ENCODE peak calls at places on chromosomes 7 and 10, in seven cellular contexts. E, Q, Y, H, G, X and V are unnamed samples. For H3K9me3 and H3K36me3, the result is how much of the 10 kb centered on the place peaks cover.

GRCh38 chr10:111211756-111212155 is 134.9 kb downstream of the ADRA2A start:
- DNase-seq in E (no peak), Q (no peak), Y (no peak), H (no peak), G (no peak), X (no peak), V (no peak)

GRCh38 chr10:103592186-103593021 is 98.9 kb downstream of the NEURL1 start:
- DNase-seq in E (no peak), Q (peak), Y (peak), H (no peak), G (no peak), X (no peak), V (no peak)

GRCh38 chr10:131981429-131982184 is at the start of gene BNIP3:
- DNase-seq in E (peak), Q (peak), Y (peak), H (peak), G (peak), X (peak), V (no peak)

GRCh38 chr10:128263891-128264688 is 137.9 kb upstream of the MKI67 start:
- DNase-seq in E (peak), Q (peak), Y (peak), H (peak), G (peak), X (no peak), V (no peak)

GRCh38 chr7:139777304-139777890 is 401 bp downstream of the HIPK2 start:
- DNase-seq in E (peak), Q (peak), Y (no peak), H (peak), G (no peak), X (peak), V (no peak)

GRCh38 chr7:79968249-79968648 is 166.4 kb upstream of the GNAI1 start:
- DNase-seq in E (no peak), Q (no peak), Y (no peak), H (no peak), G (no peak), X (no peak), V (no peak)

GRCh38 chr10:124699471-124700292 is 44.5 kb downstream of the FAM53B start:
- DNase-seq in E (no peak), Q (peak), Y (no peak), H (no peak), G (no peak), X (no peak), V (no peak)

GRCh38 chr7:16619979-16620408 is 25.6 kb downstream of the ANKMY2 start:
- DNase-seq in E (no peak), Q (no peak), Y (no peak), H (no peak), G (no peak), X (no peak), V (no peak)

GRCh38 chr7:95501261-95501816 is 15.6 kb downstream of the ASB4 start:
- DNase-seq in E (no peak), Q (no peak), Y (no peak), H (no peak), G (no peak), X (no peak), V (no peak)

GRCh38 chr7:114243646-114244045 is 171.0 kb upstream of the FOXP2 start:
- DNase-seq in E (no peak), Q (no peak), Y (no peak), H (no peak), G (no peak), X (no peak), V (no peak)

GRCh38 chr10:126380352-126381076 is 7.8 kb downstream of the ADAM12 start:
- DNase-seq in E (no peak), Q (no peak), Y (no peak), H (no peak), G (no peak), X (no peak), V (no peak)

GRCh38 chr7:148699024-148699771 is 495 bp downstream of the CUL1 start:
- DNase-seq in E (peak), Q (peak), Y (peak), H (peak), G (peak), X (peak), V (no peak)

GRCh38 chr7:116988363-116988989 is 35.2 kb downstream of the ST7 start:
- DNase-seq in E (no peak), Q (no peak), Y (no peak), H (no peak), G (no peak), X (no peak), V (no peak)

GRCh38 chr7:43439631-43440401 is 143.1 kb upstream of the STK17A start:
- DNase-seq in E (peak), Q (no peak), Y (peak), H (peak), G (no peak), X (no peak), V (peak)

GRCh38 chr10:5297466-5297865 is 67.3 kb upstream of the UCN3 start:
- DNase-seq in E (no peak), Q (peak), Y (no peak), H (peak), G (peak), X (no peak), V (no peak)

GRCh38 chr7:27751888-27752660 is 12.1 kb downstream of the TAX1BP1 start:
- DNase-seq in E (no peak), Q (no peak), Y (no peak), H (no peak), G (no peak), X (no peak), V (no peak)

GRCh38 chr7:155450828-155451521 is 7.0 kb upstream of the EN2 start:
- DNase-seq in E (no peak), Q (no peak), Y (no peak), H (peak), G (no peak), X (no peak), V (no peak)

GRCh38 chr10:84256510-84257342 is 11.9 kb downstream of the RGR start:
- DNase-seq in E (no peak), Q (peak), Y (no peak), H (no peak), G (no peak), X (no peak), V (no peak)

GRCh38 chr7:125316451-125316850 is 386.8 kb upstream of the POT1 start:
- DNase-seq in E (no peak), Q (no peak), Y (peak), H (no peak), G (no peak), X (no peak), V (no peak)

GRCh38 chr10:64206409-64206808 is 685.2 kb downstream of the REEP3 start:
- DNase-seq in E (no peak), Q (no peak), Y (no peak), H (no peak), G (no peak), X (no peak), V (peak)

GRCh38 chr10:131799429-131799828 is 101.4 kb upstream of the PPP2R2D start:
- DNase-seq in E (no peak), Q (no peak), Y (no peak), H (no peak), G (no peak), X (no peak), V (no peak)

GRCh38 chr10:103659674-103660363 is 166.3 kb downstream of the NEURL1 start:
- DNase-seq in E (peak), Q (peak), Y (no peak), H (peak), G (peak), X (no peak), V (no peak)

GRCh38 chr7:70670288-70670687 is 461.7 kb upstream of the GALNT17 start:
- DNase-seq in E (no peak), Q (no peak), Y (no peak), H (no peak), G (no peak), X (no peak), V (no peak)

GRCh38 chr10:104732222-104732621 is 91.1 kb downstream of the SORCS3 start:
- DNase-seq in E (no peak), Q (no peak), Y (no peak), H (no peak), G (no peak), X (no peak), V (no peak)

GRCh38 chr7:101362334-101363195 is at the start of gene COL26A1:
- DNase-seq in E (no peak), Q (peak), Y (peak), H (peak), G (no peak), X (no peak), V (no peak)

GRCh38 chr7:24665564-24666294 is 91.5 kb downstream of the GSDME start:
- DNase-seq in E (peak), Q (no peak), Y (no peak), H (no peak), G (peak), X (peak), V (peak)

GRCh38 chr10:44402465-44403205 is 17.7 kb upstream of the CXCL12 start:
- DNase-seq in E (no peak), Q (no peak), Y (no peak), H (no peak), G (no peak), X (no peak), V (no peak)

GRCh38 chr7:80316811-80317210 is 182.2 kb downstream of the GNAI1 start:
- DNase-seq in E (no peak), Q (no peak), Y (no peak), H (no peak), G (no peak), X (no peak), V (no peak)

GRCh38 chr7:5670173-5670933 is 111.1 kb downstream of the RNF216 start:
- DNase-seq in E (no peak), Q (no peak), Y (no peak), H (peak), G (no peak), X (no peak), V (no peak)

GRCh38 chr7:137579913-137580640 is 236.5 kb upstream of the PTN start:
- DNase-seq in E (no peak), Q (no peak), Y (no peak), H (no peak), G (no peak), X (no peak), V (no peak)

GRCh38 chr10:128629111-128630096 is 503.2 kb upstream of the MKI67 start:
- DNase-seq in E (no peak), Q (peak), Y (no peak), H (no peak), G (no peak), X (no peak), V (no peak)

GRCh38 chr7:103912906-103913610 is 76.4 kb downstream of the RELN start:
- DNase-seq in E (no peak), Q (no peak), Y (no peak), H (no peak), G (no peak), X (no peak), V (no peak)

GRCh38 chr10:50438049-50438936 is 185.5 kb downstream of the SGMS1 start:
- DNase-seq in E (no peak), Q (no peak), Y (no peak), H (no peak), G (no peak), X (no peak), V (no peak)

GRCh38 chr7:135189961-135190360 is 19.5 kb upstream of the CYREN start:
- DNase-seq in E (no peak), Q (no peak), Y (no peak), H (no peak), G (no peak), X (no peak), V (peak)

GRCh38 chr7:116707289-116707688 is 35.3 kb downstream of the MET start:
- DNase-seq in E (no peak), Q (no peak), Y (no peak), H (no peak), G (no peak), X (no peak), V (no peak)

GRCh38 chr10:61904711-61905445 is 3.4 kb downstream of the ARID5B start:
- DNase-seq in E (peak), Q (no peak), Y (peak), H (no peak), G (no peak), X (no peak), V (no peak)

GRCh38 chr7:55325371-55325792 is 39.8 kb upstream of the LANCL2 start:
- DNase-seq in E (no peak), Q (peak), Y (no peak), H (no peak), G (peak), X (no peak), V (no peak)

GRCh38 chr10:78752708-78753107 is 316.1 kb upstream of the ZMIZ1 start:
- DNase-seq in E (no peak), Q (no peak), Y (no peak), H (no peak), G (no peak), X (no peak), V (no peak)

GRCh38 chr7:155298288-155298833 is 683 bp downstream of the INSIG1 start:
- DNase-seq in E (peak), Q (peak), Y (no peak), H (no peak), G (no peak), X (peak), V (no peak)

GRCh38 chr10:73576178-73576889 is 14.8 kb downstream of the USP54 start:
- DNase-seq in E (no peak), Q (no peak), Y (no peak), H (no peak), G (peak), X (no peak), V (no peak)

DNA sequence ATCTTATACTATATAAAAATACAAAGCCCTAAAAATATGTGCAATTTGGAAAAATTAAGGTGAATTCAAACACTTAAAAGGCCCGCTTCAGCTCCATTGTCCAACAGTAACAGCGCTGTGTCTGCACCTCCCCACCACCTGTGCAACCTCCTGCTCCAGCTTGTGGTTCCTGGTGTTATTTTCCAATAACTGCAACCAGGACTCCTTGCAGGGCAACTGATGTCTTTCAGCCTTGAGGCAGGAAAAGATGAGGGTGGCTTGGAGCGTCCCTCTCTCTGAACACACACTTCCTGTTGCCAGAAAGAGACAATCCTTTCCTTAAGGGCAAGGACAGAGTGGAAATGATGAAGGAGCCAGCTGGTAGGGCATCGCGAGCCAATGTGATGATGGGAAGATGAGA is 336.0 kb downstream of the GLRX3 start:
- DNase-seq in E (no peak), Q (no peak), Y (no peak), H (no peak), G (no peak), X (no peak), V (no peak)
- H3K9me3 ChIP-seq in E (under half), Q (under half), Y (under half), H (under half), G (under half), X (under half), V (under half)

GRCh38 chr7:29806131-29806792 is at the start of gene WIPF3:
- DNase-seq in E (no peak), Q (peak), Y (peak), H (peak), G (peak), X (no peak), V (no peak)

GRCh38 chr7:29806793-29807178 is 478 bp downstream of the WIPF3 start:
- DNase-seq in E (no peak), Q (peak), Y (no peak), H (no peak), G (no peak), X (no peak), V (no peak)

GRCh38 chr7:29808075-29808786 is 1.9 kb downstream of the WIPF3 start:
- DNase-seq in E (no peak), Q (no peak), Y (no peak), H (no peak), G (no peak), X (no peak), V (no peak)

GRCh38 chr7:29805031-29805430 is 1.3 kb upstream of the WIPF3 start:
- DNase-seq in E (no peak), Q (no peak), Y (no peak), H (no peak), G (no peak), X (no peak), V (no peak)

GRCh38 chr7:29807179-29807841 is 1.0 kb downstream of the WIPF3 start:
- DNase-seq in E (no peak), Q (peak), Y (peak), H (no peak), G (peak), X (no peak), V (no peak)
- H3K4me3 ChIP-seq in E (no peak), Q (peak), Y (peak), H (peak), G (peak), X (no peak), V (no peak)

GRCh38 chr10:71763352-71764127 is 9.8 kb downstream of the VSIR start:
- DNase-seq in E (no peak), Q (no peak), Y (no peak), H (no peak), G (no peak), X (no peak), V (no peak)
- H3K36me3 ChIP-seq in E (half or more), Q (under half), Y (under half), H (half or more), G (under half), X (half or more), V (under half)

DNA sequence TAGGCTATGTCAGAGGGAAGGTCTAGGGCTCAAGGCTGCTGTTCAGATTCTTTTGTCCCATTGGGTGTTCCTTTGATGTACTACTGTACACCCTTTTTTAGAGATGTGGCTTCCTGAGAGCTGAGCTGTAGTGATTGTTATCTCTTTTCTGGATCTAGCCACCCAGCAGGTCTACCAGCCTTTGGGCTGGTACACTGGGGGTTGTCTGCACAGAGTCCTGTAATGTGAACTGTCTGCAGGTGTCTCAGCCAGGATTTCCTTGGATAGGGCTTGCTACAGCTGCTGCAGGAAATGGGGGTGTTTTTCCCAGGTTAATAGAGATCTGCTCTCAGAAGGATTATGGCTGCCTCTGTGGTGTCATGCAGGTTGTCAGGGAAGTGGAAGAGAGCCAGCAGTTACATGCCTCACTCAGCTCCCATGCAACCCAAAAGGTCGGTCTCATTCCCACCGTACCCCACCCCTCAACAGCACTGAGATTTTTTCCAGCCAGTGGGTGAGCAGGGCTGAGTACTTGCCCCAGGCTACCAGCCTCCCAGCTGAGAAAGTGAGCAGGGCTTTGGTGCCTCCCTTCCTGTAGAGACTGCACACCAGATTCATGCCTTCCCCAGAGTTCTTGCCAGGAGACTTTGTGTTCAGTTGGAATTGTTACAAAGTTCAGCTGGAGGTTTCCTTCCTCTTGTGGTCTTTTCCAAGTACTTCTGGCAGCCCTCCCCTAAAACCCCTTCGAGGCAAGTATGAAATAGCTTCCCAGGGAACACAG is 63.3 kb downstream of the ZNF107 start:
- DNase-seq in E (no peak), Q (no peak), Y (no peak), H (no peak), G (no peak), X (no peak), V (no peak)
- H3K9me3 ChIP-seq in E (under half), Q (under half), Y (under half), H (under half), G (under half), X (under half), V (under half)

DNA sequence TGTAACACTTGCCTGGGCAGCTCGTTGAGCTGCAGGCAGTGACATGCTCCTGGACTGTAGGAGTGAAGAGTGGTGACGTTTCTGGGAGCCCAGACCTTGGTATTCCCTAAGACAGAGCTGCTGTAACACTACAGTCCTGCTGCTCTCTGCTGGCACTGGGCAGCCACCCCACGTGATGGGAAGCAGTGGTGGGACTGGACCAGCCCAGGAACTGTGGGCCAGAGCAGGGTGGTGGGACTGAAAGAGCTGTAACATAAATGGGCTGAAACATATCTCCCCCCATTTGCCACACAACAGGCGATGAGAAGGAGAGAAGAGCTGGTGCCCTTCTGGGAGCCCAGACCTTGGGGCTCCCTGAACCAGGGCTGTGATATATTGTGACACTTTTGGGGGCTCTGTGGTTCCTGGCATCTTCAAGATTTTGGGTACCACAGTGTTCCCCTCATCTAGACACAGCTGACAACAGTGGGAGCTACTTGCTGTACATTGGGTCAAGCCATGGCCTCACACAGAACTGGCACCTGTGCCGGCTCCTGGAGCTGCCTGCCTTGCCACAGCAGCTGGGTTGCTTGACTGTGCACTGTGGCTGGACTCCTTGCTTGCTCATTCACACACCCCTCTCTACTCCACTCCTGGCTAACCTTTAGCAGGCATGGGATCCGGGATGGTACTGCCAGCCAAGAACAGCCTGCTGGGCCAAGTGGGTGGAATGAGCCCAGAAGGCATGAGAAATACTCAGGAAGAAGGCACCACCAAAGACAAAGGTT is 161.3 kb upstream of the PCDH15 start:
- DNase-seq in E (no peak), Q (no peak), Y (no peak), H (no peak), G (no peak), X (no peak), V (no peak)
- H3K4me3 ChIP-seq in E (no peak), Q (no peak), Y (no peak), H (no peak), G (no peak), X (no peak), V (no peak)

GRCh38 chr7:152667900-152668440 is 8.0 kb downstream of the XRCC2 start:
- DNase-seq in E (no peak), Q (no peak), Y (no peak), H (no peak), G (no peak), X (no peak), V (no peak)

GRCh38 chr7:152666078-152666477 is 9.9 kb downstream of the XRCC2 start:
- DNase-seq in E (no peak), Q (no peak), Y (no peak), H (no peak), G (no peak), X (no peak), V (no peak)

GRCh38 chr7:152672626-152673025 is 3.3 kb downstream of the XRCC2 start:
- DNase-seq in E (no peak), Q (no peak), Y (no peak), H (no peak), G (no peak), X (no peak), V (no peak)

GRCh38 chr7:152669758-152670157 is 6.2 kb downstream of the XRCC2 start:
- DNase-seq in E (no peak), Q (no peak), Y (no peak), H (no peak), G (no peak), X (no peak), V (no peak)

GRCh38 chr7:152668975-152669374 is 7.0 kb downstream of the XRCC2 start:
- DNase-seq in E (no peak), Q (no peak), Y (no peak), H (no peak), G (no peak), X (no peak), V (no peak)
- H3K36me3 ChIP-seq in E (under half), Q (under half), Y (under half), H (under half), G (under half), X (under half), V (half or more)